ENCODE peak calls at places on chromosomes 5 and 9, in six cellular contexts. K is iPS DF 6.9, S is spleen, B is gastrocnemius medialis, U is SK-N-SH, X is prostate gland. T is an unnamed sample.

GRCh38 chr9:112446080-112446479 is 40.5 kb upstream of the KIAA1958 start:
- DNase-seq in U (no peak), S (no peak), B (no peak), X (no peak), K (no peak), T (no peak)

GRCh38 chr5:30040483-30041116 is 1152.9 kb upstream of the CDH6 start:
- DNase-seq in B (no peak), U (peak; percentile 50), X (no peak), S (no peak), K (peak; percentile 70), T (no peak)

GRCh38 chr5:1216918-1217295 is 8.3 kb upstream of the SLC6A18 start:
- DNase-seq in U (no peak), B (no peak), S (no peak), X (no peak), K (no peak), T (no peak)

GRCh38 chr5:58922392-58923171 is 339.7 kb downstream of the RAB3C start:
- DNase-seq in K (no peak), B (peak; percentile 94), X (peak; percentile 88), U (no peak), S (peak; percentile 86), T (no peak)

GRCh38 chr5:177403194-177403825 is 2.8 kb upstream of the PFN3 start:
- DNase-seq in K (no peak), S (peak; percentile 89), B (no peak), X (no peak), U (no peak), T (peak; percentile 30)

GRCh38 chr5:120053841-120054240 is 410.3 kb upstream of the PRR16 start:
- DNase-seq in X (no peak), U (no peak), S (no peak), K (no peak), B (no peak), T (no peak)

GRCh38 chr9:98575379-98576346 is 133.1 kb downstream of the GABBR2 start:
- DNase-seq in X (no peak), U (no peak), K (no peak), S (peak; percentile 61), B (no peak), T (no peak)

GRCh38 chr5:147484708-147485020 is 25.2 kb downstream of the DPYSL3 start:
- DNase-seq in S (no peak), B (no peak), X (no peak), U (no peak), K (no peak), T (no peak)

GRCh38 chr9:131420913-131421312 is 27.0 kb downstream of the PRRC2B start:
- DNase-seq in U (peak; percentile 44), K (no peak), B (no peak), X (peak; percentile 61), S (no peak), T (no peak)

GRCh38 chr9:37417857-37418618 is 4.5 kb upstream of the GRHPR start:
- DNase-seq in U (no peak), S (peak; percentile 63), B (no peak), K (no peak), X (no peak), T (no peak)

GRCh38 chr5:106587-106986 is 14.6 kb downstream of the PLEKHG4B start:
- DNase-seq in X (no peak), K (no peak), S (no peak), U (no peak), B (no peak), T (no peak)

GRCh38 chr5:9859798-9860197 is 229.6 kb upstream of the TAS2R1 start:
- DNase-seq in X (no peak), S (no peak), B (no peak), U (no peak), K (no peak), T (no peak)

DNA sequence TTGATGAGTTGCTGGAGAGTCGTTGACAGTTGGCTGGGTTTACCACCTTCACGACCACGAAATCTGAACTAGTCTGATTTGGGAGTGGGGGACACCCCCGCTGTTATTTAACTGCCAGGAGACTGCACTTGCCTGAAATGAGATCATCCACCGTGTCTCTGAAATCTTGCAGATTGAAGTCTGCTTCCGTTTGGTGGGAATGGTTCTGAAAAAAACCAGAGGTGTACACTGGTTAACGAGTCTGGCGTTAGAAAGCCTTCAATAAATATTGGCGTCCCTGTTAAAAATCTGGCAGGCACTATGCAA is 4.3 kb downstream of the MCIDAS start:
- DNase-seq in X (no peak), S (no peak), U (no peak), K (no peak), B (no peak), T (no peak)
- H3K27me3 ChIP-seq in X (peaks cover 11% of the 10 kb centered on the region), S (peaks cover 100% of the 10 kb centered on the region), U (peaks cover 96% of the 10 kb centered on the region), K (peaks cover 67% of the 10 kb centered on the region), B (peaks cover 82% of the 10 kb centered on the region), T (peaks cover 70% of the 10 kb centered on the region)

GRCh38 chr5:52805614-52806013 is 17.9 kb downstream of the ITGA1 start:
- DNase-seq in B (no peak), U (no peak), X (no peak), S (no peak), K (no peak), T (no peak)

GRCh38 chr5:52802272-52803011 is 14.7 kb downstream of the ITGA1 start:
- DNase-seq in B (no peak), K (no peak), S (no peak), U (no peak), X (no peak), T (no peak)

GRCh38 chr5:52807037-52807436 is 19.3 kb downstream of the ITGA1 start:
- DNase-seq in X (no peak), U (no peak), S (no peak), B (no peak), K (no peak), T (no peak)

GRCh38 chr5:52804978-52805377 is 17.3 kb downstream of the ITGA1 start:
- DNase-seq in S (no peak), B (no peak), K (no peak), X (no peak), U (no peak), T (no peak)

DNA sequence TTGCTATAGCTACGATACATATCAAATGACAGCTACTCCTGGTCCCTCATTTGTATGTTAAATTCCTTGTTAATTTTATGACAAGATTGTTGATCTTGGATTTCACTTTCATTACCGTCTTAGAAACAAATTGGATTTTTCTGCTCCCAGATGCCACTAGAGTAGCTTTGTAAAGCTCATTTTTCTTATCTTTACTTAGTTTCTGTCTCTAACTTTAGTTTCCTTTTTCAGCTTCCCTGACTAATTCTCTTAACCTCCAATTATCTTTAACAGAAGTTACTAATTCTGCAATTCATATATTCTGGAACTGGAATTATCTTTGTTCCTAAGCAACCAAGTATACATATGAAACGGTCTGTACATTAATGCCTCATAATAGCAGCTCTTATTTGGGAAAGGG is 16.6 kb downstream of the ITGA1 start:
- DNase-seq in S (no peak), B (no peak), U (no peak), K (no peak), X (no peak), T (no peak)
- H3K4me3 ChIP-seq in S (peak overlapping the region; percentile 65), B (no peak overlapping the region), U (no peak overlapping the region), K (no peak overlapping the region), X (no peak overlapping the region), T (no peak overlapping the region)

DNA sequence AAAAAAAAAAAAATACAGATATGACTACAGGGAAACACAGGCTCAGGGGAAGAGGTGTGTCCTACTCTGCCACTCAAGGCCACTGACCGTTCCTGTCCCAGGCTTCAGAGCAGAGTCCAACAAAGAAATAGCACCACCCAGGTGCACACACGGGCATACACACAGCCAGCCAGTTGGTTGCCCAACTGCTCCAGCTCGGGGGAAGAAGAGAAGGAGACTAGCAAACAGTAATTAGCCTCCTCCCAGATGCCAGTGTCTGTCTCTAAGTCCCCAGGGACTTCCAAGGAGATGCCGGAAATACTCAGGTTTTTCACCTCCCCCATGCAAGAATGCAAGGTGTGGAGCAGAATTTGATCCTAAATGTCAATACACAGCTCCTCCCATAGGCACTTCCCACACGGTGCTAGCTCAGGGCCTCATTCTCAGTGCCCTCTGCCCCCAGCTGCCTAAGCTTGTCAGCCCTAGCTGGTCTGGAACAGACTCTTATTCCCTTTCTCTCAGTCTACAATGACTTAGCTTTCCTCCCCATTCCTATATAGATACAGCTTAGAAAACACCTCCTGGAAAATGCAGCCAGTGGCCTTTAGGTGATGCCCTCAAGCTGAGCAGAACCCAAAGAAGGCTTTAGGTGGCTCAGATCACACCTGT is 1.7 kb downstream of the MYORG start:
- DNase-seq in S (no peak), K (peak; percentile 9), B (peak; percentile 84), U (no peak), X (no peak), T (no peak)
- H3K27me3 ChIP-seq in S (peaks cover 8% of the 10 kb centered on the region), K (peaks cover 2% of the 10 kb centered on the region), B (no peaks in the 10 kb centered on the region), U (no peaks in the 10 kb centered on the region), X (no peaks in the 10 kb centered on the region), T (no peaks in the 10 kb centered on the region)

GRCh38 chr5:68953151-68953884 is 140.5 kb upstream of the SLC30A5 start:
- DNase-seq in B (no peak), X (no peak), K (no peak), U (no peak), S (no peak), T (no peak)
- H3K4me3 ChIP-seq in B (no peak overlapping the region), X (no peak overlapping the region), K (no peak overlapping the region), U (no peak overlapping the region), S (no peak overlapping the region), T (no peak overlapping the region)

GRCh38 chr5:136027316-136027715 is 1.5 kb upstream of the TGFBI start:
- DNase-seq in S (peak; percentile 28), B (no peak), K (no peak), U (no peak), X (no peak), T (no peak)
- H3K27me3 ChIP-seq in S (peaks cover 38% of the 10 kb centered on the region), B (no peaks in the 10 kb centered on the region), K (peaks cover 19% of the 10 kb centered on the region), U (no peaks in the 10 kb centered on the region), X (no peaks in the 10 kb centered on the region), T (no peaks in the 10 kb centered on the region)

GRCh38 chr9:134376386-134377142 is 50.3 kb downstream of the RXRA start:
- DNase-seq in U (no peak), K (no peak), X (no peak), S (no peak), B (peak; percentile 93), T (no peak)
- H3K4me3 ChIP-seq in U (no peak overlapping the region), K (no peak overlapping the region), X (no peak overlapping the region), S (peak overlapping the region; percentile 13), B (peak overlapping the region; percentile 35), T (no peak overlapping the region)

DNA sequence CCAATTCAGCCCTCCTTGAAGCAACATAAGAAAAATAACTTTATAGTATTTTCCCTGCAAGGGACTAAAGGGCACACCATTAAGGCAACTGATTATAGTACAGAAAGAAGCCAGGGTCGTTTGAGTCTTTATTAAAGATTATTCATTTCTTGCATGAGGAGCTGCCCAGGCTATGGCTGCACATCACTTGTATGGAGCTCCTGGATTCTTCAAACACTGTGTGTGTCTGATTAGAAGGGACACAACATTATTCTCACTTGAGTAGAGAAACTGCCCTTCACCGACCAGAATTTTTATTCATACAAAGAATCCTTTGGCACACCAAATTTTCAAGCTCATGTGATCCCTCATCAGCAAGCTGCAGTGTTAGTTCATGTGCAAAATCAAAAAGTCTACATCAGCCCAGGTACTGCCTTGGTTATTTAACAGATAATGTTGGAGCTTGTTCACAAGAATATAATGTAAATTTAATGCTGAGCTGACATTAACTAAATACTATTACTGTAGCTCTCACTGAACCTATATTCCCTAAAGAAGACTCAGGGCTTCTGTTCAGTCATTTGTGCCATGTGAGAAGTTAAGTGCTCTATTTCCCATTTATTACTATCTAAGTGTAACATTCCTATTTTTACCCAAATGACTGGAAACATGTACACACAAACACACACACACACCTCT is 9.9 kb downstream of the C5orf63 start:
- DNase-seq in S (no peak), B (no peak), K (no peak), U (no peak), X (no peak), T (no peak)
- H3K27me3 ChIP-seq in S (no peaks in the 10 kb centered on the region), B (no peaks in the 10 kb centered on the region), K (no peaks in the 10 kb centered on the region), U (no peaks in the 10 kb centered on the region), X (no peaks in the 10 kb centered on the region), T (no peaks in the 10 kb centered on the region)